ENCODE peak calls at places on chromosomes 5 and 9, in nine cellular contexts. O, T, A, V, S, L, M, R and P are unnamed samples.

GRCh38 chr9:74666625-74667316 is 169.6 kb downstream of the RORB start:
- DNase-seq in O (no peak), T (no peak), R (no peak), L (no peak), S (no peak), A (no peak), M (no peak), V (no peak), P (no peak)

GRCh38 chr9:123724211-123724831 is 205.6 kb downstream of the DENND1A start:
- DNase-seq in L (peak), M (no peak), A (no peak), S (peak), R (no peak), T (no peak), O (no peak), V (no peak), P (no peak)

GRCh38 chr9:89593776-89594427 is 10.9 kb upstream of the GADD45G start:
- DNase-seq in L (peak), A (peak), O (peak), M (peak), S (peak), R (no peak), T (no peak), V (peak), P (peak)

GRCh38 chr5:56306433-56307150 is 73.5 kb upstream of the ANKRD55 start:
- DNase-seq in O (no peak), L (no peak), A (no peak), M (no peak), T (no peak), S (no peak), V (no peak), R (no peak), P (no peak)

GRCh38 chr9:85900504-85901201 is 40.3 kb upstream of the NAA35 start:
- DNase-seq in M (peak), L (peak), O (peak), R (no peak), A (peak), V (peak), S (peak), T (no peak), P (peak)

GRCh38 chr9:31372796-31373587 is 1011.5 kb upstream of the ACO1 start:
- DNase-seq in R (no peak), T (no peak), O (no peak), L (no peak), V (no peak), S (no peak), A (no peak), M (no peak), P (no peak)

GRCh38 chr5:145681686-145682085 is 153.5 kb downstream of the PRELID2 start:
- DNase-seq in A (peak), S (peak), M (peak), R (no peak), V (no peak), T (no peak), L (peak), O (no peak), P (peak)

GRCh38 chr9:71544464-71544863 is 223.8 kb downstream of the CEMIP2 start:
- DNase-seq in R (no peak), O (no peak), A (no peak), T (no peak), S (no peak), V (no peak), M (no peak), L (no peak), P (no peak)

GRCh38 chr9:127020036-127020435 is 102.4 kb downstream of the ANGPTL2 start:
- DNase-seq in O (no peak), S (no peak), M (no peak), R (no peak), A (no peak), V (no peak), L (no peak), T (no peak), P (no peak)

GRCh38 chr5:5939724-5940370 is 438.5 kb downstream of the MED10 start:
- DNase-seq in R (no peak), S (no peak), A (no peak), T (no peak), L (no peak), V (no peak), M (no peak), O (no peak), P (no peak)

GRCh38 chr9:96122756-96123155 is 179.2 kb downstream of the HSD17B3 start:
- DNase-seq in L (no peak), O (no peak), M (no peak), S (peak), A (peak), R (no peak), T (no peak), V (no peak), P (no peak)

GRCh38 chr9:132637351-132637750 is 32.4 kb downstream of the DDX31 start:
- DNase-seq in T (no peak), M (peak), V (no peak), R (no peak), L (no peak), O (no peak), A (no peak), S (no peak), P (peak)

GRCh38 chr5:132499440-132500243 is 9.1 kb upstream of the IRF1 start:
- DNase-seq in O (peak), S (no peak), L (no peak), V (no peak), A (no peak), M (no peak), T (no peak), R (no peak), P (no peak)

GRCh38 chr5:96408841-96409458 is 24.1 kb downstream of the PCSK1 start:
- DNase-seq in O (no peak), S (no peak), V (no peak), L (no peak), M (no peak), A (no peak), T (peak), R (no peak), P (no peak)

GRCh38 chr5:172683264-172683663 is 42.2 kb downstream of the NEURL1B start:
- DNase-seq in S (no peak), L (no peak), V (no peak), R (no peak), O (no peak), A (no peak), T (no peak), M (no peak), P (no peak)